ENCODE peak calls at places on chromosomes 13 and 19, in six cellular contexts. T, E, U, Y, G and J are unnamed samples.

GRCh38 chr13:30895773-30896172 is 10.3 kb upstream of the MEDAG start:
- DNase-seq in U (peak; percentile 83), Y (no peak), E (no peak), T (peak; percentile 92), G (peak; percentile 88), J (no peak)

GRCh38 chr13:40329682-40330485 is 336.6 kb downstream of the FOXO1 start:
- DNase-seq in G (no peak), E (no peak), Y (no peak), T (no peak), U (no peak), J (no peak)

GRCh38 chr13:111460548-111461444 is 140.4 kb downstream of the TEX29 start:
- DNase-seq in Y (peak; percentile 29), G (peak; percentile 10), U (peak; percentile 74), E (peak; percentile 71), T (peak; percentile 47), J (no peak)

GRCh38 chr19:17522988-17523872 is 11.8 kb downstream of the PGLS start:
- DNase-seq in G (no peak), T (no peak), U (no peak), Y (no peak), E (no peak), J (no peak)

GRCh38 chr19:30557212-30557611 is 185.0 kb downstream of the ZNF536 start:
- DNase-seq in U (no peak), Y (no peak), E (no peak), G (no peak), T (no peak), J (no peak)

GRCh38 chr13:31124225-31124624 is 37.5 kb downstream of the HSPH1 start:
- DNase-seq in G (no peak), Y (no peak), E (no peak), T (no peak), U (no peak), J (no peak)

GRCh38 chr19:47408156-47408938 is 11.0 kb downstream of the MEIS3 start:
- DNase-seq in G (no peak), Y (no peak), E (no peak), U (no peak), T (no peak), J (no peak)

GRCh38 chr13:77810430-77810829 is 108.2 kb downstream of the EDNRB start:
- DNase-seq in G (peak; percentile 44), T (peak; percentile 34), Y (no peak), E (no peak), U (peak; percentile 45), J (no peak)

GRCh38 chr13:114064516-114065140 is 67.8 kb downstream of the RASA3 start:
- DNase-seq in G (peak; percentile 75), T (peak; percentile 40), Y (no peak), E (no peak), U (no peak), J (peak; percentile 79)

GRCh38 chr13:105948143-105948542 is 587.3 kb downstream of the EFNB2 start:
- DNase-seq in T (no peak), G (no peak), U (peak; percentile 21), Y (no peak), E (peak; percentile 36), J (no peak)

GRCh38 chr13:94917814-94918213 is 205.5 kb upstream of the SOX21 start:
- DNase-seq in U (peak; percentile 77), E (peak; percentile 40), T (no peak), G (peak; percentile 6), Y (peak; percentile 9), J (no peak)

GRCh38 chr19:5983367-5983955 is 5.5 kb upstream of the RANBP3 start:
- DNase-seq in G (peak; percentile 30), E (no peak), Y (no peak), T (no peak), U (no peak), J (no peak)

GRCh38 chr19:35247526-35248309 is 1.1 kb upstream of the LSR start:
- DNase-seq in E (peak; percentile 97), U (peak; percentile 98), Y (peak; percentile 92), G (no peak), T (no peak), J (peak; percentile 88)

GRCh38 chr13:107585466-107585865 is 629.9 kb downstream of the LIG4 start:
- DNase-seq in U (no peak), E (no peak), G (peak; percentile 53), Y (no peak), T (peak; percentile 46), J (no peak)

GRCh38 chr13:46386426-46386995 is 541 bp downstream of the RUBCNL start:
- DNase-seq in T (no peak), U (peak; percentile 54), G (peak; percentile 26), E (no peak), Y (no peak), J (no peak)

GRCh38 chr13:95480131-95480545 is 72.4 kb upstream of the CLDN10 start:
- DNase-seq in E (no peak), U (no peak), T (no peak), G (no peak), Y (no peak), J (no peak)

GRCh38 chr13:31638577-31638976 is 100.7 kb upstream of the RXFP2 start:
- DNase-seq in G (peak; percentile 6), E (no peak), T (peak; percentile 65), U (no peak), Y (no peak), J (no peak)

GRCh38 chr19:29303035-29303706 is 90.2 kb upstream of the UQCRFS1 start:
- DNase-seq in Y (no peak), T (no peak), U (no peak), E (no peak), G (no peak), J (no peak)

GRCh38 chr13:67223024-67223423 is 7.1 kb downstream of the PCDH9 start:
- DNase-seq in G (peak; percentile 59), Y (no peak), T (peak; percentile 60), E (no peak), U (no peak), J (no peak)
- H2BK120ac ChIP-seq in G (no peak overlapping the region), Y (no peak overlapping the region), T (no peak overlapping the region), E (no peak overlapping the region), U (no peak overlapping the region), J (no peak overlapping the region)

GRCh38 chr19:45770192-45771101 is 1.4 kb upstream of the SIX5 start:
- DNase-seq in G (peak; percentile 99), T (peak; percentile 97), Y (peak; percentile 95), E (peak; percentile 99), U (peak; percentile 99), J (peak; percentile 98)
- H2BK120ac ChIP-seq in G (no peak overlapping the region), T (peak overlapping the region; percentile 4), Y (no peak overlapping the region), E (no peak overlapping the region), U (no peak overlapping the region), J (peak overlapping the region; percentile 91)

GRCh38 chr19:1266116-1266817 is 2.9 kb upstream of the CIRBP start:
- DNase-seq in G (peak; percentile 92), T (peak; percentile 78), E (peak; percentile 87), Y (no peak), U (peak; percentile 91), J (peak; percentile 92)
- H2BK120ac ChIP-seq in G (peak overlapping the region; percentile 80), T (peak overlapping the region; percentile 81), E (no peak overlapping the region), Y (peak overlapping the region; percentile 95), U (no peak overlapping the region), J (peak overlapping the region; percentile 100)

GRCh38 chr19:44954649-44955499 is at the start of gene CLPTM1:
- DNase-seq in G (peak; percentile 98), E (peak; percentile 96), Y (peak; percentile 83), T (peak; percentile 97), U (peak; percentile 98), J (peak; percentile 94)
- H2BK120ac ChIP-seq in G (peak within 1 kb of the TSS; percentile 90), E (no peak within 1 kb of the TSS), Y (no peak within 1 kb of the TSS), T (peak within 1 kb of the TSS; percentile 97), U (no peak within 1 kb of the TSS), J (no peak within 1 kb of the TSS)

DNA sequence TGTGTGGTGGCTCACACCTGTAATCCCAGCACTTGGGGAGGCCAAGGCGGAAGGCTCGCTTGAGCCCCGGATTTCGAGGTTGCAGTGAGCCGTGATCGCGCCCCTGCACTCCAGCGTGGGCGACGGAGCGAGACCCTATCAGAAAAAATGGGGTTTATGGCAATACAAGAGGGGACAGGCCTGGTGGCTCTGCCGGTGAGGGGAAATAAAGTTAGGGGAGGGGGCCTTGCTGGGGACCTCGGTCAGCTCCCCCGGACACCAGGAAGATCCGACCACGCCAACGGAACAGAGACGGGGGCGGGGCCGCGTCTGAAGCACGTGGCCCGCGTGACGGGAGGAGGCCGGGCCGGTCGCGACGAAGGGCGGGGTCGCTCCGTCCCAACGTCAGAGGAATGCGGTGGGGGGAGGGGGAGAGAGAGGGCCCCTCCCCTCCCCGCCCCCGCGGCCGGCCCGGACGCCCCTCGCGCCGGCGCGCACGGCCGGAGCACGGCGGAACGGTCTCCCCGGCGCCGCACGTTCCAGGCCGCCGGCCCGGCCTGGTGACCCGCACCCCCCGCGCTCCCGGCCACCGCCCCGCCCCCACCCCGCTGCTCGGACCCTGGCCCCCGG is 1.9 kb upstream of the HNRNPL start:
- DNase-seq in G (peak; percentile 92), Y (peak; percentile 69), T (peak; percentile 88), E (peak; percentile 91), U (peak; percentile 95), J (peak; percentile 92)
- H2BK120ac ChIP-seq in G (peak overlapping the region; percentile 95), Y (no peak overlapping the region), T (peak overlapping the region; percentile 77), E (no peak overlapping the region), U (no peak overlapping the region), J (peak overlapping the region; percentile 81)